ENCODE peak calls at places on chromosome 12, in nine cellular contexts. O, K, L, S, X, D, H, C and P are unnamed samples.

GRCh38 chr12:12209675-12210074 is 57.2 kb downstream of the LRP6 start:
- DNase-seq in O (no peak), K (no peak), L (no peak), X (no peak), D (no peak), S (no peak), C (no peak), H (no peak), P (no peak)

GRCh38 chr12:108921946-108922345 is 42.1 kb downstream of the DAO start:
- DNase-seq in L (no peak), D (no peak), X (no peak), K (no peak), H (no peak), C (no peak), S (no peak), O (no peak), P (no peak)

GRCh38 chr12:99598785-99599184 is 48.8 kb upstream of the GARIN6 start:
- DNase-seq in X (no peak), H (no peak), S (no peak), O (no peak), D (no peak), L (no peak), K (no peak), C (no peak), P (no peak)

GRCh38 chr12:122990961-122991622 is 10.6 kb downstream of the ARL6IP4 start:
- DNase-seq in L (peak; percentile 26), D (no peak), S (no peak), K (no peak), C (no peak), X (no peak), H (no peak), O (no peak), P (no peak)

GRCh38 chr12:113064395-113065125 is 8.0 kb downstream of the DTX1 start:
- DNase-seq in X (no peak), L (no peak), D (no peak), H (no peak), K (no peak), C (no peak), O (no peak), S (no peak), P (no peak)

GRCh38 chr12:9702239-9702638 is 30.7 kb downstream of the CLECL1 start:
- DNase-seq in D (no peak), L (no peak), H (no peak), C (no peak), X (no peak), O (no peak), S (no peak), K (no peak), P (no peak)

GRCh38 chr12:84756961-84757360 is 155.6 kb downstream of the SLC6A15 start:
- DNase-seq in K (no peak), D (no peak), X (no peak), O (no peak), S (no peak), C (no peak), H (no peak), L (no peak), P (no peak)

GRCh38 chr12:84542289-84542688 is 370.3 kb downstream of the SLC6A15 start:
- DNase-seq in S (no peak), C (no peak), K (no peak), L (no peak), X (no peak), H (no peak), D (no peak), O (no peak), P (no peak)

GRCh38 chr12:65121049-65121955 is at the start of gene WIF1:
- DNase-seq in D (peak; percentile 8), L (peak; percentile 58), S (no peak), C (no peak), H (peak; percentile 55), X (peak; percentile 38), K (peak; percentile 14), O (no peak), P (no peak)

GRCh38 chr12:113712481-113712880 is 240.8 kb upstream of the LHX5 start:
- DNase-seq in H (no peak), X (no peak), L (no peak), C (no peak), S (no peak), D (no peak), O (no peak), K (no peak), P (no peak)

GRCh38 chr12:48104531-48104930 is 1.3 kb downstream of the SENP1 start:
- DNase-seq in D (peak; percentile 54), K (no peak), X (no peak), S (no peak), H (no peak), C (no peak), L (no peak), O (no peak), P (no peak)

DNA sequence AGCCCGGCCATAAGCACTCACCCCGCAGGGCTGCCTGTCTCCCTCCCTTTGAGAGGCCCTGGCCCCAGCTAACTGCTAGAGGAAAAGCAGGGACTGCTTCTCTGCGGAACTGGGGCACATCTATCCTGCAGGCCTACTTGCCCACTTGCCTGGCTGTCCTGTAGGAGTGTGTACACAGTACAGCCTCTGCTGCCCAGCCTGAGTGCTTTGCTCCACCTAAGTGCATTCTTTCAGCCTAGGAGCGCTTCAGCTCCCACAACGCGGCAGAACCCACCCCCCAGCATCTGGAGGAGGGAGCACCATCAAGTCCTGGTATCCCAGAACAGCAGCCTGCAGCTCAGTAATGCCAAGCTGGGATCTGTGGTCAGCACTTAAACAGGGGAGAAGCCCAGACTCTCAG is 79.9 kb upstream of the CD163 start:
- DNase-seq in L (no peak), H (no peak), K (no peak), C (no peak), X (no peak), D (no peak), O (no peak), S (no peak), P (no peak)
- TF ChIP-seq CTCF in L (no peak), H (no peak), K (no peak), C (no peak), X (no peak), D (no peak), O (no peak), S (no peak), P (no peak)

GRCh38 chr12:1798734-1799067 is 21.7 kb upstream of the LRTM2 start:
- DNase-seq in H (no peak), D (no peak), L (peak; percentile 37), K (no peak), C (no peak), O (no peak), S (no peak), X (no peak), P (peak; percentile 78)

GRCh38 chr12:1801285-1801975 is 18.9 kb upstream of the LRTM2 start:
- DNase-seq in H (no peak), D (no peak), S (no peak), X (no peak), C (no peak), O (no peak), L (no peak), K (peak; percentile 8), P (no peak)

GRCh38 chr12:1799882-1800645 is 20.3 kb upstream of the LRTM2 start:
- DNase-seq in X (no peak), K (no peak), S (no peak), D (no peak), O (no peak), L (peak; percentile 40), H (no peak), C (no peak), P (no peak)

GRCh38 chr12:1799068-1799881 is 21.1 kb upstream of the LRTM2 start:
- DNase-seq in O (no peak), K (no peak), S (no peak), X (no peak), H (no peak), C (no peak), L (peak; percentile 45), D (no peak), P (peak; percentile 81)

DNA sequence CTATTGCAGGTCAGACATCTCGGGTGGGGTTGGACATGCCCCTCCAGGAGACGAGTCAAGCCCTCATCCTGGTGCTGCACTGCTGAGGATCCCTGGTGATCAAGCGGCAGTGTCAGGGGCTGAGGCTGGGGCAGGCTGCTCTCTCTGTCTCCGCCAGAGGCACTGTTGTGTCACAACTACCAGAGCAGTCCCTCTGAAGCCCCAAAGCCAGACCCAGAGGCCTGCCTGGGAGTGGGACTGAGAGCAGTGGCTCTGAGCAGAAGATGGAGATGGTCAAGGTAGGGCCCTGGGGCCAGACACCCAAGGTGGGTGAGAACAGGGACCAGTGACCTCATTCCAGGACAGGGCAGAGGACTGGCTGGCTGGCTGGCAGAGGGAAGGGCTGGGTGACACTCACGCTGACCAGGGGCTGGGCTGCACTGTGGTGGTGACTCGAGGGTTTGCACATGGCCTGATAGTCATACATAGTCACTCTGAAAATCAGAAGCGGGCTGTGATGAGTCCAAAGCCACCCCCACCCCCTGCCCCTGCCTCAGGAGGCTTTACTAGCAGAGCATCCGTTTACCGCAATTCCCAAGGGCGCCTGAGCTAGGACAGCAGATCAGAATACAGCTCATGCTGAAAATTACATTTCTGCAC is 19.6 kb upstream of the LRTM2 start:
- DNase-seq in O (peak; percentile 41), K (peak; percentile 22), X (peak; percentile 79), L (peak; percentile 56), D (no peak), S (no peak), H (peak; percentile 71), C (no peak), P (no peak)
- TF ChIP-seq CTCF in O (no peak), K (peak; percentile 52), X (peak; percentile 38), L (peak; percentile 33), D (no peak), S (peak; percentile 31), H (no peak), C (peak; percentile 54), P (peak; percentile 14)

GRCh38 chr12:29610473-29611174 is 113.1 kb upstream of the OVCH1 start:
- DNase-seq in D (no peak), O (no peak), S (no peak), K (no peak), X (no peak), L (no peak), H (no peak), C (no peak), P (no peak)
- TF ChIP-seq CTCF in D (no peak), O (no peak), S (no peak), K (no peak), X (no peak), L (no peak), H (no peak), C (no peak), P (no peak)

GRCh38 chr12:42199007-42199406 is 39.0 kb downstream of the YAF2 start:
- DNase-seq in H (no peak), K (no peak), O (no peak), L (no peak), D (no peak), C (no peak), S (no peak), X (no peak), P (no peak)
- TF ChIP-seq CTCF in H (no peak), K (no peak), O (no peak), L (no peak), D (no peak), C (no peak), S (no peak), X (no peak), P (no peak)